ENCODE peak calls at places on chromosomes 6 and 20, in six cellular contexts. Y is epithelial cell of esophagus, V is HFFc6, C is adrenal gland, Z is endothelial cell, R is choroid plexus epithelial cell. L is an unnamed sample.

GRCh38 chr6:87710090-87710489 is 8.1 kb upstream of the AKIRIN2 start:
- DNase-seq in Y (no peak), V (no peak), C (no peak), Z (no peak), R (no peak), L (no peak)

GRCh38 chr6:9499709-9500108 is 915.2 kb downstream of the TFAP2A start:
- DNase-seq in Y (no peak), V (peak), C (no peak), Z (no peak), R (peak), L (no peak)

GRCh38 chr6:35725721-35726438 is 11.0 kb upstream of the ARMC12 start:
- DNase-seq in Y (no peak), V (no peak), C (peak), Z (no peak), R (peak), L (no peak)

GRCh38 chr20:4026093-4026601 is 10.8 kb upstream of the RNF24 start:
- DNase-seq in Y (peak), V (peak), C (no peak), Z (peak), R (peak), L (no peak)

GRCh38 chr6:4459032-4459431 is 317.2 kb upstream of the CDYL start:
- DNase-seq in Y (peak), V (peak), C (peak), Z (peak), R (peak), L (no peak)

GRCh38 chr6:43831211-43831610 is 61.2 kb downstream of the VEGFA start:
- DNase-seq in Y (peak), V (no peak), C (no peak), Z (no peak), R (no peak), L (no peak)

GRCh38 chr6:131823276-131823902 is 15.6 kb downstream of the ENPP1 start:
- DNase-seq in Y (no peak), V (peak), C (no peak), Z (no peak), R (peak), L (no peak)

GRCh38 chr20:1203630-1204029 is 376 bp downstream of the C20orf202 start:
- DNase-seq in Y (no peak), V (no peak), C (no peak), Z (no peak), R (no peak), L (no peak)

GRCh38 chr6:37565267-37566208 is 65.8 kb upstream of the CCDC167 start:
- DNase-seq in Y (no peak), V (no peak), C (no peak), Z (peak), R (no peak), L (no peak)

GRCh38 chr20:591941-592340 is 18.2 kb downstream of the TCF15 start:
- DNase-seq in Y (no peak), V (no peak), C (no peak), Z (no peak), R (no peak), L (no peak)

DNA sequence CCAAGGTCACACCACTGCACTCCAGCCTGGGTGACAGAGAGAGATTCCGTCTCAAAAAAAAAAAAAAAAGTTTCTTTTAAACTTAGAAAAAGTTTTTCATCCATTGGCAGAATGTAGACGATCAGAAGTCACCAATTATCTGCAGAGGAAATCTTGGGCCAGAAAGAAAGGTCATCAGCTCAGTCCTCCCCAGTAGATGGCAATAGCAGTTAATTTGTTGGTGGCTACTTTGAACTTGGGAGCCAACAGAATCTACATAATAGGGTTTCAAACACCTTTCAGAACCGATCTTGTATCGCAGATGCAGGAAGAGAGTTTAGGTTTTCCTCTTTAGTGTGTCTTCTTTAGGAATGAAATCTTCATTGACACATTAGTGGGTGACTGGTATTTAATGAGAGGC is 41.7 kb downstream of the LBP start:
- DNase-seq in Y (no peak), V (no peak), C (no peak), Z (no peak), R (no peak), L (no peak)
- TF ChIP-seq CTCF in Y (peak), V (no peak), C (peak), Z (no peak), R (no peak), L (no peak)

GRCh38 chr6:13873288-13874190 is 51.2 kb upstream of the RNF182 start:
- DNase-seq in Y (peak), V (peak), C (peak), Z (peak), R (peak), L (peak)
- TF ChIP-seq CTCF in Y (peak), V (peak), C (peak), Z (peak), R (peak), L (peak)

DNA sequence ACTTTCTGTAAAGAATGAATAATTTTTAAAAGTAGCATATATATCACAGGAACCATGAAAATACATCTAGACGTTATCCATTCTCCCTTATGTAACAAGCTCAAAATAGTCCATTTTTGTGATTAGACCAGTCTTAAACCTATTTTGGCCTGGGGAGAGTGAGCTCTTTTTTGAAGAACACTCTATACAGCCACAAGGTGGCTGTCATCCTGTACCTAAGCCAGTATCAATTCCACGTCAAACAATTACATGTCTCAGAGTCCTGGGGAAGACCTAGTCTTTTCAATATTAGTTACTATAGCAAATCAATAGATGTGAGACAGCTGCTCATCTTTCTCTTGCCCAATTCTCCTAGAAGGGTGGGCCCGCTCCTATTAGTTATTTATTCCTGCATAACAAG is 28.4 kb downstream of the FBXO5 start:
- DNase-seq in Y (peak), V (no peak), C (no peak), Z (no peak), R (peak), L (peak)
- TF ChIP-seq CTCF in Y (peak), V (peak), C (no peak), Z (peak), R (peak), L (peak)

DNA sequence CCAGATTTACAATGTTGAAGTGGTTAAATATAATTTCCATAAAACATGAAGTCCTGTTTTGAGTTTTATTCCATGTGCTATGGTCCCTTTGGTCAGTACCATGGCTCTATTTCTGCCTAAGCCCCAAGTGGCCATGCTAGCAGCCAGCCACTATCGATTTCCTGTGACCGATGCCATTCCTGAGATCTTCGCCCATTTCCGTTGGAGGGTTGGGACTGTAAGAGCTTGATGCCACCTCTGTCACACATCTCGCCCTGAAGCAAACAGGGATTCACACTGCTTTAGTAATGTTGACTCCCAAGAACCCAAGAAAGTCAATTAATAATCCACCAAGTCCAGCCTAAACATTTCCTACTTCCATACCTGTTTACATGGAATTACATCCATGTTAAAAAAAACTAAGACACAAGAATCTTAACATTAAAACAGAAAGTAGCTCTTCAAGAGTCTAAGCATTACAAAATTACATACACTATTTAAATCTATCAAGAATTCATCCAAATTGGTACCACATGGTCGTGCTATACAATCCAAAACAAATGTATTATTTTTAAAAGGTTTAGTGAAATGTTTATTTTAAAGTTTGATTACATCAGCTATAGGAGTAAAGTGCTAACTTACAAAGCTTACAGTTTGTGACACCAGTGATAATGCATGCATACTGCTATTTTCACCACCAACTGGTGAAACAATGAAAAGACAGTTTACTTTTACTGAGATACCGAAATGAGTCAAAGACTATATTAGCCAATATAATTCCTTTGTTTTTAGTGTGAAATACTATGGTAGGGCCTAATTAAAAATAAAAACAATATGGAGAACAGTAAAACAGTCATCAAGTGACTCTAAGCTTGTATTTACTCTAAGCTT is 2.5 kb downstream of the RBM39 start:
- DNase-seq in Y (peak), V (peak), C (no peak), Z (no peak), R (peak), L (peak)
- TF ChIP-seq CTCF in Y (peak), V (peak), C (peak), Z (no peak), R (peak), L (no peak)

GRCh38 chr6:28322661-28323060 is 13.3 kb downstream of the ZSCAN31 start:
- DNase-seq in Y (no peak), V (no peak), C (no peak), Z (no peak), R (no peak), L (no peak)
- TF ChIP-seq CTCF in Y (no peak), V (no peak), C (no peak), Z (no peak), R (no peak), L (no peak)

GRCh38 chr6:55941713-55942112 is 66.3 kb upstream of the BMP5 start:
- DNase-seq in Y (no peak), V (no peak), C (no peak), Z (no peak), R (peak), L (no peak)
- TF ChIP-seq CTCF in Y (no peak), V (peak), C (no peak), Z (no peak), R (peak), L (no peak)

GRCh38 chr6:29976588-29977424 is 34.5 kb downstream of the HLA-A start:
- DNase-seq in Y (peak), V (peak), C (peak), Z (peak), R (peak), L (peak)
- TF ChIP-seq CTCF in Y (peak), V (peak), C (peak), Z (no peak), R (peak), L (peak)

DNA sequence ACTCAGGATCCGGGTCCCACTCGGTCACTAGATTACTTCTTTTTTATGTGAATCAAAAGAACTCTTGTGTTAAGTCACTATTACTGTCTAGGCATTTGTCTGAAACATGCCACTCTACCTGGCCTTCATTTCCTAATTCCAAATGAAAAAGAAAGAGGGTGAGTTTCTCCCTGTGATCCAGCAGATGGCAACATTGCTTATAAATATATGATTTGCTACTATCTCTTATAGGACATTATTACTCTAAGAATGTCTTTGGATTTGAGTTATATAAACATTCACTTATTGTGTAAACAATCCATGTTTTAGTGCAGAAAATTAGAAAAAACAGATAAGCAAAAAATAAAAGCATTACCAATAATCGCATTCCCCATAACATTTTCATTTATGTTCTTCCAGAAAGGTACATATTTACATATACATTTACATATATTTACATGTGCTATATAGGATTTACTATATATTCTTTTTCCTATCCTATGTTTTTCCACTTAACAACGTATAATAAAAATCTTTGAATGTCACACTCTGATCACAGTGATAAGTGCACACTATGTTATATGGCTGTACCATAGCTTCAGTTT is 66.9 kb downstream of the FAXC start:
- DNase-seq in Y (peak), V (peak), C (no peak), Z (no peak), R (peak), L (peak)
- TF ChIP-seq CTCF in Y (peak), V (peak), C (peak), Z (peak), R (peak), L (peak)

L was measured in GM13976.